ENCODE peak calls at places on chromosomes 16 and 17, in five cellular contexts. I is type B pancreatic cell, X is fibroblast of lung, U is tibial nerve, Y is lung. E is an unnamed sample.

GRCh38 chr17:55200904-55201608 is 63.7 kb upstream of the HLF start:
- DNase-seq in U (no peak), Y (no peak), I (no peak), X (no peak), E (no peak)

GRCh38 chr17:11031787-11032186 is 193.9 kb upstream of the PIRT start:
- DNase-seq in I (no peak), Y (no peak), U (no peak), X (no peak), E (no peak)

GRCh38 chr16:8937803-8938202 is 25.9 kb downstream of the USP7 start:
- DNase-seq in Y (no peak), I (no peak), U (no peak), X (no peak), E (no peak)

GRCh38 chr17:36947922-36948716 is 635 bp upstream of the AATF start:
- DNase-seq in U (no peak), Y (no peak), X (no peak), I (no peak), E (no peak)

GRCh38 chr17:48559609-48560451 is 14.9 kb upstream of the HOXB2 start:
- DNase-seq in Y (no peak), I (no peak), X (no peak), U (no peak), E (no peak)

GRCh38 chr17:72142614-72143013 is 21.8 kb downstream of the SOX9 start:
- DNase-seq in I (no peak), Y (no peak), X (no peak), U (no peak), E (no peak)

GRCh38 chr16:30095166-30096078 is 591 bp downstream of the YPEL3 start:
- DNase-seq in Y (no peak), U (no peak), I (no peak), X (no peak), E (no peak)

GRCh38 chr17:41530062-41531048 is 2.2 kb upstream of the KRT19 start:
- DNase-seq in Y (no peak), X (peak), U (no peak), I (no peak), E (peak)

GRCh38 chr17:5868916-5869475 is 201.2 kb upstream of the WSCD1 start:
- DNase-seq in U (no peak), I (no peak), Y (no peak), X (no peak), E (no peak)

GRCh38 chr17:75693500-75694481 is 26.7 kb downstream of the SAP30BP start:
- DNase-seq in U (peak), X (peak), Y (peak), I (no peak), E (peak)

GRCh38 chr16:57224651-57225335 is 20.3 kb upstream of the ARL2BP start:
- DNase-seq in I (no peak), X (no peak), U (no peak), Y (no peak), E (no peak)

GRCh38 chr17:82281502-82282238 is 8.2 kb upstream of the CSNK1D start:
- DNase-seq in I (no peak), Y (peak), U (no peak), X (peak), E (peak)

GRCh38 chr16:31465788-31466370 is 6.1 kb upstream of the TGFB1I1 start:
- DNase-seq in U (no peak), Y (no peak), X (no peak), I (no peak), E (no peak)

GRCh38 chr16:77579283-77579985 is 142.9 kb upstream of the NUDT7 start:
- DNase-seq in U (no peak), I (no peak), X (no peak), Y (no peak), E (peak)

GRCh38 chr16:84193480-84193879 is 2.5 kb downstream of the ADAD2 start:
- DNase-seq in Y (no peak), U (no peak), X (no peak), I (no peak), E (no peak)

GRCh38 chr16:69590590-69590989 is 24.8 kb downstream of the NFAT5 start:
- DNase-seq in U (no peak), Y (no peak), I (no peak), X (no peak), E (no peak)

GRCh38 chr17:56203430-56203829 is 50.2 kb downstream of the ANKFN1 start:
- DNase-seq in I (no peak), Y (no peak), X (no peak), U (no peak), E (peak)

GRCh38 chr17:34146440-34147043 is 108.5 kb upstream of the CCL2 start:
- DNase-seq in U (no peak), X (no peak), Y (peak), I (no peak), E (peak)

GRCh38 chr17:81094744-81095607 is 60.0 kb downstream of the BAIAP2 start:
- DNase-seq in U (peak), Y (peak), I (peak), X (peak), E (peak)

GRCh38 chr17:41325611-41326010 is 10.1 kb upstream of the KRTAP17-1 start:
- DNase-seq in Y (no peak), X (no peak), U (no peak), I (no peak), E (no peak)

GRCh38 chr16:66650707-66651473 is 45.7 kb downstream of the CMTM4 start:
- DNase-seq in Y (peak), X (peak), U (peak), I (peak), E (peak)

GRCh38 chr16:67326472-67327309 is at the start of the genes KCTD19 and LRRC36:
- DNase-seq in X (no peak), Y (peak), I (peak), U (peak), E (peak)

GRCh38 chr17:68705331-68706166 is 104.4 kb upstream of the FAM20A start:
- DNase-seq in I (no peak), Y (no peak), U (no peak), X (peak), E (peak)

GRCh38 chr16:66924527-66925321 is 611 bp downstream of the RRAD start:
- DNase-seq in X (no peak), U (no peak), I (no peak), Y (no peak), E (no peak)

GRCh38 chr17:385195-385835 is 32.7 kb upstream of the RPH3AL start:
- DNase-seq in I (peak), X (peak), U (peak), Y (peak), E (no peak)

GRCh38 chr17:64938925-64939474 is 19.7 kb upstream of the LRRC37A3 start:
- DNase-seq in Y (peak), I (no peak), X (no peak), U (peak), E (peak)

GRCh38 chr17:47905221-47905733 is 9.2 kb downstream of the SP2 start:
- DNase-seq in U (peak), X (peak), I (no peak), Y (peak), E (peak)

GRCh38 chr17:44376124-44376523 is 12.5 kb upstream of the FAM171A2 start:
- DNase-seq in U (no peak), X (no peak), I (no peak), Y (no peak), E (peak)

GRCh38 chr17:81511800-81512559 is 619 bp downstream of the ACTG1 start:
- DNase-seq in X (no peak), Y (peak), U (no peak), I (no peak), E (no peak)

GRCh38 chr17:68292689-68293040 is 1.4 kb downstream of the ARSG start:
- DNase-seq in I (no peak), U (no peak), Y (no peak), X (no peak), E (no peak)

DNA sequence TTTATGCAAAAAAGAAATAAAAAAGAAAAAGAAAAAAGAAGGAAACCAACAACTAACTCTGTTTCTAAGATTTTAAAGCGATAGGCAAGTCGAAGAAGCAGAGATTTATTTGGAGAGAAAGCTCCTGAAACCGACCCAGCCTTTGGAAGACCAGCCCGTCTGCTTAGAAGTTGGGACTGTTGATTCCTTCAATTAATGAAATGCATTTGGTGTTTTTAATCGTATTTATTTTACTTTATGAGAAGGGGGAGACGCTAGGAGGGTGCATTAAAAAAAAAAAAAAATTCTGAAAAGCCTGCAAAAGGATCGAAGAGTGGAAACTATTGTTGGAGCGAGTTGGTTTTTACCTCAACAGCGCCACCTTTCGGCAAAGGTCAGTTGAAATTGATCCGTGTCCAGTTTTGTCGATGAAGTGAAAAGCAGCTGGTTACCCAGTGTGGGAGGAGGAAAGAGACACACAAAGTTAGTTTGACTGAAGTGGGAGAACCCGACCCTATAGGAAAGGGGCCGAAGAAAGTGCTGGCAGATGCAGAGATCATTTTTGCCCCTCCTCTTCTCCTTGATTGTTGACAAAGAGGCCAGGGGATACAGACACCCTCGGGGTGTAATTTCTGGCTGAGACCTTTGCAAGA is 1.6 kb upstream of the MAF start:
- DNase-seq in X (peak), I (peak), U (peak), Y (peak), E (peak)
- TF ChIP-seq CTCF in X (peak), I (peak), U (peak), Y (peak), E (peak)

DNA sequence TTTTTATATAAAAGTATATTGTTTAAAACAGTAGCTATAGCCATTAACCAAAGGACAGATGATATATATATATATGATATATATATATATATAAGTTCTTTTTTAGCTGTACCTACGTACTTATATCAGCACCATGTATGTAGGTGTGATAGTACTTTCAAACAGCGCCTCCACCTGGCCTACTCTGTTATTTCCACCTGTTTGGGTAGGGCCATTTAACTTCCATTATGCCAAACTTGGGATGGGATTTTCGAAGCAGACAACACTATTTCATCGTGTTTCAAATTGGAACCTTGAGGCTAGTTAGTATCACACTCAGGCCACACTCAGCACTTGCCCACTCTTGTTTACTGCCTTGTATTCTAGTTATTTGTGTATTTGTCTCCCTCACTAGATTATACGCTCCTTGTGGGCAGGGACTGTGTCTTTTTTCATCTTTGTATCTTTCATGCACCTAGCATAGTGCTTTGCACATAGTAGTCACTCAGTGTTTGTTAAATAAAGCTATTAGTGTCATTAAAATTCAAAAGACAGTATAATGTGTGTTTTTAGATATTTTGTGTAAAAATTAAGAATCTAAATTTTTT is 11.8 kb upstream of the CLTC start:
- DNase-seq in X (no peak), U (no peak), Y (no peak), I (no peak), E (no peak)
- TF ChIP-seq CTCF in X (peak), U (no peak), Y (no peak), I (peak), E (peak)

GRCh38 chr17:73201215-73202069 is 8.6 kb downstream of the COG1 start:
- DNase-seq in Y (no peak), U (no peak), X (no peak), I (no peak), E (peak)

GRCh38 chr17:73198201-73198929 is 5.5 kb downstream of the COG1 start:
- DNase-seq in U (no peak), X (no peak), Y (no peak), I (no peak), E (no peak)

GRCh38 chr17:73199751-73200317 is 7.0 kb downstream of the COG1 start:
- DNase-seq in Y (no peak), U (no peak), X (no peak), I (no peak), E (no peak)

GRCh38 chr17:73198930-73199260 is 6.0 kb downstream of the COG1 start:
- DNase-seq in U (no peak), I (no peak), Y (no peak), X (no peak), E (no peak)

DNA sequence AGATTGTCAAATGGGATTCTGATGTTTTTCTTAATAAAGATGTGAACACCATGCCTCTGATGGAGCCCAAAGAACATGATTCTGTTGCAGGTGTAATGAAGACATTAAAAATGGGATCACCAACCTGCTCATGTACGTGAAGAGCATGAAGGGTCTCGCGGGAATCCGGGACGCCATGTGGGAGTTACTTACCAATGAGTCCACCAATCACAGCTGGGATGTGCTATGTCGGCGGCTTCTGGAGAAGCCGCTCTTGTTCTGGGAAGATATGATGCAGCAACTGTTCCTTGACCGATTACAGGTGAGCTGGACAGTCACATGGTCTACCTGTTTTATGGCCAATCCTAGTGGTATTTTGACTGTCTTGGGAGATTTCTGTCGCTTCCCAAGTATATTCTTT is 7.6 kb downstream of the COG1 start:
- DNase-seq in U (no peak), Y (no peak), X (no peak), I (no peak), E (no peak)
- TF ChIP-seq CTCF in U (no peak), Y (no peak), X (no peak), I (no peak), E (no peak)

GRCh38 chr16:11152205-11152604 is 103.8 kb downstream of the SOCS1 start:
- DNase-seq in I (no peak), X (no peak), Y (no peak), U (no peak), E (no peak)
- TF ChIP-seq CTCF in I (no peak), X (no peak), Y (no peak), U (no peak), E (no peak)

GRCh38 chr16:87119748-87120147 is 197.4 kb downstream of the C16orf95 start:
- DNase-seq in Y (no peak), U (no peak), I (no peak), X (no peak), E (no peak)
- TF ChIP-seq CTCF in Y (no peak), U (no peak), I (no peak), X (no peak), E (no peak)

E was measured in fibroblast of mammary gland.